ENCODE peak calls at places on chromosomes 11 and 22, in ten cellular contexts. B is cardiac muscle cell; Z is posterior cingulate gyrus; F is effector memory CD8-positive, alpha-beta T cell; N is left cardiac atrium; J is central memory CD4-positive, alpha-beta T cell; C is stimulated activated naive B cell treated with anti-CD40 and anti-IgM and Interleukin-4, amounts not matched to agents 10 μg/mL and 1 μg/mL and 100 μg/mL, for 72 hours; M is NAMALWA; E is amniotic stem cell; Y is left ventricle myocardium inferior. U is an unnamed sample.

GRCh38 chr11:130146797-130147196 is 12.8 kb upstream of the ST14 start:
- DNase-seq in F (peak), M (peak), C (no peak), E (no peak), B (no peak), Z (no peak), Y (no peak), N (no peak), J (peak), U (no peak)

GRCh38 chr11:75775056-75775455 is 6.5 kb downstream of the DGAT2 start:
- DNase-seq in M (no peak), F (no peak), Z (no peak), C (no peak), B (no peak), E (no peak), Y (no peak), J (no peak), N (no peak), U (peak)

GRCh38 chr11:117468888-117469287 is 141.2 kb downstream of the CEP164 start:
- DNase-seq in F (no peak), M (no peak), Z (no peak), C (no peak), N (no peak), E (no peak), B (no peak), J (no peak), Y (no peak), U (no peak)

GRCh38 chr11:128302425-128303186 is 284.8 kb downstream of the ETS1 start:
- DNase-seq in C (peak), Z (no peak), M (peak), F (peak), Y (no peak), E (no peak), N (no peak), B (no peak), J (peak), U (no peak)

GRCh38 chr11:19656140-19656541 is 56.5 kb upstream of the NAV2 start:
- DNase-seq in Z (no peak), J (no peak), M (no peak), N (no peak), E (no peak), B (no peak), C (no peak), Y (no peak), F (no peak), U (no peak)

GRCh38 chr11:69868871-69869270 is 49.7 kb upstream of the FGF3 start:
- DNase-seq in Z (no peak), M (no peak), N (no peak), B (no peak), Y (no peak), E (no peak), F (no peak), J (no peak), C (no peak), U (no peak)

GRCh38 chr22:42918500-42918899 is 61.4 kb upstream of the ARFGAP3 start:
- DNase-seq in E (no peak), J (no peak), N (no peak), F (no peak), C (no peak), M (no peak), B (no peak), Z (no peak), Y (no peak), U (no peak)

GRCh38 chr11:44868021-44868420 is 82.7 kb downstream of the TP53I11 start:
- DNase-seq in F (no peak), M (no peak), C (no peak), E (no peak), Y (no peak), Z (no peak), J (no peak), B (no peak), N (no peak), U (no peak)

GRCh38 chr11:12402027-12402426 is 24.7 kb downstream of the PARVA start:
- DNase-seq in B (no peak), N (no peak), C (no peak), F (no peak), Z (no peak), M (no peak), E (no peak), Y (no peak), J (no peak), U (no peak)

GRCh38 chr22:39269095-39269827 is 24.5 kb upstream of the PDGFB start:
- DNase-seq in F (no peak), E (no peak), N (no peak), Y (no peak), M (no peak), B (no peak), C (no peak), J (no peak), Z (no peak), U (no peak)

GRCh38 chr22:41341990-41342389 is 39.8 kb upstream of the TEF start:
- DNase-seq in E (no peak), M (peak), C (no peak), J (no peak), F (no peak), Y (no peak), N (no peak), Z (no peak), B (no peak), U (no peak)

GRCh38 chr11:62804310-62805043 is 763 bp downstream of the NXF1 start:
- DNase-seq in C (no peak), E (no peak), N (no peak), Y (no peak), F (no peak), M (peak), Z (no peak), B (no peak), J (no peak), U (no peak)

GRCh38 chr22:28921585-28921879 is 38.2 kb downstream of the ZNRF3 start:
- DNase-seq in B (no peak), M (no peak), C (no peak), N (no peak), E (no peak), J (no peak), F (no peak), Z (no peak), Y (no peak), U (no peak)

GRCh38 chr11:60858731-60859464 is 3.1 kb upstream of the PTGDR2 start:
- DNase-seq in N (no peak), Y (no peak), Z (no peak), B (no peak), J (no peak), F (no peak), E (no peak), M (no peak), C (no peak), U (no peak)

GRCh38 chr11:32215157-32215556 is 124.3 kb downstream of the RCN1 start:
- DNase-seq in M (no peak), E (no peak), F (no peak), N (no peak), Y (no peak), J (no peak), Z (no peak), C (no peak), B (no peak), U (no peak)

GRCh38 chr11:10514713-10515112 is 26.3 kb downstream of the RNF141 start:
- DNase-seq in Z (no peak), C (no peak), E (no peak), B (no peak), N (no peak), J (no peak), M (no peak), Y (no peak), F (no peak), U (no peak)

GRCh38 chr11:103528046-103528445 is 418.8 kb downstream of the DYNC2H1 start:
- DNase-seq in J (no peak), C (no peak), Z (no peak), F (no peak), E (no peak), Y (no peak), N (no peak), B (no peak), M (no peak), U (no peak)

GRCh38 chr11:73902303-73902702 is 25.5 kb downstream of the PAAF1 start:
- DNase-seq in M (no peak), J (no peak), Z (no peak), F (no peak), Y (no peak), N (no peak), C (no peak), B (no peak), E (no peak), U (no peak)

GRCh38 chr11:107683807-107684206 is 28.0 kb downstream of the SLN start:
- DNase-seq in C (no peak), E (no peak), M (peak), F (no peak), Y (no peak), N (no peak), B (no peak), Z (no peak), J (no peak), U (no peak)

GRCh38 chr11:123218451-123218850 is 23.4 kb upstream of the CLMP start:
- DNase-seq in F (no peak), M (no peak), B (no peak), Z (no peak), E (no peak), J (no peak), C (no peak), N (no peak), Y (no peak), U (no peak)